ENCODE peak calls at places on chromosomes 2 and 18, in seven cellular contexts. D is CD8-positive, alpha-beta T cell; C is AML-193; K is effector CD4-positive, alpha-beta T cell; W is fibroblast of pulmonary artery; F is RPMI7951; B is amygdala. I is an unnamed sample.

GRCh38 chr2:62196278-62196901 is 475 bp downstream of the B3GNT2 start:
- DNase-seq in W (no peak), D (peak; percentile 55), K (peak; percentile 45), B (no peak), C (no peak), F (no peak), I (peak; percentile 44)

GRCh38 chr2:40401896-40402295 is 50.0 kb downstream of the SLC8A1 start:
- DNase-seq in D (no peak), F (peak; percentile 98), B (no peak), K (no peak), C (no peak), W (peak; percentile 81), I (peak; percentile 96)

GRCh38 chr18:77762632-77763031 is 513.0 kb downstream of the GALR1 start:
- DNase-seq in C (no peak), W (no peak), K (no peak), F (no peak), B (no peak), D (no peak), I (no peak)

GRCh38 chr18:7535436-7536190 is 31.5 kb upstream of the PTPRM start:
- DNase-seq in B (no peak), C (no peak), F (peak; percentile 2), W (no peak), K (no peak), D (no peak), I (no peak)

GRCh38 chr2:26887142-26887541 is 39.2 kb downstream of the DPYSL5 start:
- DNase-seq in W (no peak), B (no peak), F (no peak), K (no peak), C (peak; percentile 87), D (no peak), I (no peak)

GRCh38 chr2:64295326-64296149 is 151.3 kb upstream of the PELI1 start:
- DNase-seq in F (no peak), W (no peak), C (no peak), B (no peak), D (no peak), K (no peak), I (no peak)

GRCh38 chr2:128783896-128784295 is 465.2 kb upstream of the HS6ST1 start:
- DNase-seq in F (no peak), W (no peak), K (no peak), B (no peak), D (no peak), C (no peak), I (no peak)

GRCh38 chr2:239498981-239499633 is 98.3 kb upstream of the HDAC4 start:
- DNase-seq in D (no peak), F (no peak), C (no peak), K (no peak), B (no peak), W (peak; percentile 57), I (no peak)

GRCh38 chr2:70766357-70767093 is 1.5 kb downstream of the ADD2 start:
- DNase-seq in W (no peak), F (no peak), D (no peak), K (no peak), B (no peak), C (no peak), I (no peak)

GRCh38 chr2:231709636-231709980 is 1.3 kb downstream of the PTMA start:
- DNase-seq in D (no peak), K (no peak), C (no peak), B (no peak), W (no peak), F (peak; percentile 34), I (peak; percentile 44)